ENCODE peak calls at places on chromosomes 4 and X, in six cellular contexts. One of them, this sample, is unnamed.

GRCh38 chr4:156968479-156968984 is 3.1 kb downstream of the PDGFC start:
- DNase-seq in NCI-H2029 treated with DMSO at 0.1 percent for 48 hours: peak
- DNase-seq in activated CD4-positive, alpha-beta T cell treated with anti-CD3 and anti-CD28 coated beads, Interleukin-2, amount 10 ng/mL, durations not matched to agents 7 days and 5 days: peak
- DNase-seq in PC-3: peak
- DNase-seq in activated effector memory CD4-positive, alpha-beta T cell treated with anti-CD3 and anti-CD28 coated beads, Interleukin-2, amount 50 U/mL, for 16 hours: no peak
- DNase-seq in NCI-H1092: peak
- DNase-seq in this sample: no peak

GRCh38 chr4:146368209-146368608 is 153.5 kb downstream of the SLC10A7 start:
- DNase-seq in activated effector memory CD4-positive, alpha-beta T cell treated with anti-CD3 and anti-CD28 coated beads, Interleukin-2, amount 50 U/mL, for 16 hours: no peak
- DNase-seq in PC-3: no peak
- DNase-seq in NCI-H2029 treated with DMSO at 0.1 percent for 48 hours: no peak
- DNase-seq in activated CD4-positive, alpha-beta T cell treated with anti-CD3 and anti-CD28 coated beads, Interleukin-2, amount 10 ng/mL, durations not matched to agents 7 days and 5 days: no peak
- DNase-seq in NCI-H1092: no peak
- DNase-seq in this sample: no peak

GRCh38 chrX:139801397-139801813 is 93.4 kb upstream of the MCF2 start:
- DNase-seq in PC-3: no peak
- DNase-seq in NCI-H2029 treated with DMSO at 0.1 percent for 48 hours: no peak
- DNase-seq in NCI-H1092: no peak
- DNase-seq in activated CD4-positive, alpha-beta T cell treated with anti-CD3 and anti-CD28 coated beads, Interleukin-2, amount 10 ng/mL, durations not matched to agents 7 days and 5 days: no peak
- DNase-seq in activated effector memory CD4-positive, alpha-beta T cell treated with anti-CD3 and anti-CD28 coated beads, Interleukin-2, amount 50 U/mL, for 16 hours: no peak
- DNase-seq in this sample: no peak

GRCh38 chr4:43718369-43718768 is 730.2 kb downstream of the KCTD8 start:
- DNase-seq in activated effector memory CD4-positive, alpha-beta T cell treated with anti-CD3 and anti-CD28 coated beads, Interleukin-2, amount 50 U/mL, for 16 hours: no peak
- DNase-seq in activated CD4-positive, alpha-beta T cell treated with anti-CD3 and anti-CD28 coated beads, Interleukin-2, amount 10 ng/mL, durations not matched to agents 7 days and 5 days: no peak
- DNase-seq in NCI-H2029 treated with DMSO at 0.1 percent for 48 hours: no peak
- DNase-seq in NCI-H1092: no peak
- DNase-seq in PC-3: peak
- DNase-seq in this sample: no peak

GRCh38 chr4:5804656-5805055 is 88.2 kb downstream of the CRMP1 start:
- DNase-seq in NCI-H2029 treated with DMSO at 0.1 percent for 48 hours: no peak
- DNase-seq in activated CD4-positive, alpha-beta T cell treated with anti-CD3 and anti-CD28 coated beads, Interleukin-2, amount 10 ng/mL, durations not matched to agents 7 days and 5 days: no peak
- DNase-seq in PC-3: no peak
- DNase-seq in NCI-H1092: no peak
- DNase-seq in activated effector memory CD4-positive, alpha-beta T cell treated with anti-CD3 and anti-CD28 coated beads, Interleukin-2, amount 50 U/mL, for 16 hours: no peak
- DNase-seq in this sample: no peak

GRCh38 chr4:6582889-6583504 is 8.0 kb downstream of the MAN2B2 start:
- DNase-seq in PC-3: peak
- DNase-seq in NCI-H1092: no peak
- DNase-seq in NCI-H2029 treated with DMSO at 0.1 percent for 48 hours: no peak
- DNase-seq in activated effector memory CD4-positive, alpha-beta T cell treated with anti-CD3 and anti-CD28 coated beads, Interleukin-2, amount 50 U/mL, for 16 hours: no peak
- DNase-seq in activated CD4-positive, alpha-beta T cell treated with anti-CD3 and anti-CD28 coated beads, Interleukin-2, amount 10 ng/mL, durations not matched to agents 7 days and 5 days: no peak
- DNase-seq in this sample: no peak

GRCh38 chrX:153689654-153690465 is 2.1 kb downstream of the SLC6A8 start:
- DNase-seq in NCI-H2029 treated with DMSO at 0.1 percent for 48 hours: no peak
- DNase-seq in PC-3: peak
- DNase-seq in activated effector memory CD4-positive, alpha-beta T cell treated with anti-CD3 and anti-CD28 coated beads, Interleukin-2, amount 50 U/mL, for 16 hours: no peak
- DNase-seq in NCI-H1092: no peak
- DNase-seq in activated CD4-positive, alpha-beta T cell treated with anti-CD3 and anti-CD28 coated beads, Interleukin-2, amount 10 ng/mL, durations not matched to agents 7 days and 5 days: no peak
- DNase-seq in this sample: no peak

GRCh38 chrX:48910926-48911406 is 480 bp downstream of the SLC35A2 start:
- DNase-seq in NCI-H1092: no peak
- DNase-seq in NCI-H2029 treated with DMSO at 0.1 percent for 48 hours: no peak
- DNase-seq in activated CD4-positive, alpha-beta T cell treated with anti-CD3 and anti-CD28 coated beads, Interleukin-2, amount 10 ng/mL, durations not matched to agents 7 days and 5 days: no peak
- DNase-seq in PC-3: no peak
- DNase-seq in activated effector memory CD4-positive, alpha-beta T cell treated with anti-CD3 and anti-CD28 coated beads, Interleukin-2, amount 50 U/mL, for 16 hours: no peak
- DNase-seq in this sample: no peak

This sample was measured in thoracic aorta.